ENCODE peak calls at places on chromosomes 4 and X, in seven cellular contexts. G is mesenchymal stem cell, Q is neuronal stem cell, K is H1, M is IMR-90, I is H9, U is trophoblast cell. L is an unnamed sample. For H3K4me1, the result is how much of the 10 kb centered on the place peaks cover.

GRCh38 chr4:158818595-158818994 is 49.8 kb downstream of the FNIP2 start:
- DNase-seq in G (no peak), Q (no peak), K (no peak), M (no peak), I (no peak), U (peak), L (no peak)

GRCh38 chr4:70721747-70722146 is at the start of gene RUFY3:
- DNase-seq in G (peak), Q (no peak), K (no peak), M (peak), I (no peak), U (no peak), L (no peak)

GRCh38 chr4:8900588-8900987 is 28.9 kb upstream of the HMX1 start:
- DNase-seq in G (no peak), Q (no peak), K (no peak), M (no peak), I (no peak), U (no peak), L (no peak)

GRCh38 chr4:186760576-186760975 is 36.9 kb upstream of the FAT1 start:
- DNase-seq in G (peak), Q (no peak), K (no peak), M (peak), I (no peak), U (peak), L (no peak)

GRCh38 chr4:25076625-25077413 is 46.1 kb upstream of the LGI2 start:
- DNase-seq in G (no peak), Q (no peak), K (no peak), M (no peak), I (no peak), U (no peak), L (no peak)

GRCh38 chrX:55488559-55489314 is 911 bp downstream of the USP51 start:
- DNase-seq in G (peak), Q (peak), K (peak), M (peak), I (peak), U (peak), L (peak)

GRCh38 chr4:25297528-25298242 is 14.9 kb upstream of the ZCCHC4 start:
- DNase-seq in G (no peak), Q (no peak), K (no peak), M (no peak), I (no peak), U (no peak), L (no peak)

GRCh38 chrX:3680459-3680858 is 33.0 kb downstream of the PRKX start:
- DNase-seq in G (peak), Q (no peak), K (no peak), M (peak), I (no peak), U (no peak), L (no peak)

GRCh38 chrX:134171661-134172587 is 65.1 kb upstream of the CCDC160 start:
- DNase-seq in G (peak), Q (no peak), K (no peak), M (no peak), I (peak), U (peak), L (peak)

GRCh38 chr4:78902313-78902712 is 36.9 kb downstream of the PAQR3 start:
- DNase-seq in G (no peak), Q (no peak), K (no peak), M (no peak), I (no peak), U (no peak), L (no peak)

DNA sequence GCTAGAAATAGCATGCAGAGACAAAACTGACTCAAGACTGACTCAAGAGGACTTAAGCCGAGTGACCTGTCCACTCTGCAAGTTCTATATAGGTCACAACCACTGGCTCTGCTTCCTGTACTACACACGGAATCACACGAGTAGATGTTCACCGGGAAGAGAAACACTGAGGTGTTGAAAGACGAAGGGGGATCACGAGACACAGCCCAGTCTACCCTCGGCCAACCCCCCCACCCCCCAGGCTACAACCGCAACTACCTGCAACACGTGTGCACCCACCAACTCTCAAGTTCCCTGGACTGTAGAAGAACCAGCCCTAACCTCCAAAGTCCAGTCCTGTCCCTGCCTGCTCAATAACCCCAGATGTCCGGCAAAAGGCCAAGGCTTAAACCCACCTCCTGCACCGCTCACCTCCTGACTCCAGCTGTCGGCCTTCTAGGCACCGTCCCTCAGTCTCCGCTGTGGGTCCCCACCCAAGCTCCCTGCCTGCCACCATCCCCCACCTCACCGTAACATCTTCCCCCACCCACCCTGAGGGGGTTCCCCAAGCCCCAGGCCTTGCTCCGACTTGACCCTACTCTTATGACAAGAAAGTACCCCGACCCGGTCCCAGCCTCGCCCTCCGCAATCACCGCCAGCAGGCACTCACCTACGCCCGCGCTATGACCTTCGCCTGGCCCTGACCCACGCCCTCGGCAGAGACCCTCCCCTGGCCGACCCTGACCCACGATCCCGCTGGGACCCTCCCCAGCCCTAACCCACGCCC is 739 bp downstream of the GAK start:
- DNase-seq in G (peak), Q (no peak), K (no peak), M (peak), I (no peak), U (peak), L (no peak)
- H3K4me1 ChIP-seq in G (under half), Q (under half), K (under half), M (under half), I (under half), U (under half), L (under half)

GRCh38 chr4:31051151-31051550 is 331.0 kb downstream of the PCDH7 start:
- DNase-seq in G (peak), Q (no peak), K (no peak), M (peak), I (no peak), U (no peak), L (no peak)

GRCh38 chr4:31052519-31052918 is 332.4 kb downstream of the PCDH7 start:
- DNase-seq in G (no peak), Q (no peak), K (no peak), M (no peak), I (no peak), U (no peak), L (no peak)

GRCh38 chr4:31053451-31053850 is 333.3 kb downstream of the PCDH7 start:
- DNase-seq in G (no peak), Q (no peak), K (no peak), M (no peak), I (no peak), U (no peak), L (no peak)

GRCh38 chr4:31051565-31051964 is 331.4 kb downstream of the PCDH7 start:
- DNase-seq in G (no peak), Q (no peak), K (no peak), M (peak), I (no peak), U (no peak), L (no peak)

GRCh38 chr4:31054295-31054694 is 334.1 kb downstream of the PCDH7 start:
- DNase-seq in G (no peak), Q (no peak), K (no peak), M (no peak), I (no peak), U (no peak), L (no peak)
- H2BK120ac ChIP-seq in G (no peak), Q (no peak), K (no peak), M (no peak), I (no peak), U (no peak), L (no peak)

GRCh38 chr4:101417046-101417445 is 69.7 kb upstream of the PPP3CA start:
- DNase-seq in G (no peak), Q (no peak), K (no peak), M (no peak), I (peak), U (no peak), L (no peak)
- H4K8ac ChIP-seq in G (no peak), Q (peak), K (no peak), M (no peak), I (no peak), U (no peak), L (no peak)

DNA sequence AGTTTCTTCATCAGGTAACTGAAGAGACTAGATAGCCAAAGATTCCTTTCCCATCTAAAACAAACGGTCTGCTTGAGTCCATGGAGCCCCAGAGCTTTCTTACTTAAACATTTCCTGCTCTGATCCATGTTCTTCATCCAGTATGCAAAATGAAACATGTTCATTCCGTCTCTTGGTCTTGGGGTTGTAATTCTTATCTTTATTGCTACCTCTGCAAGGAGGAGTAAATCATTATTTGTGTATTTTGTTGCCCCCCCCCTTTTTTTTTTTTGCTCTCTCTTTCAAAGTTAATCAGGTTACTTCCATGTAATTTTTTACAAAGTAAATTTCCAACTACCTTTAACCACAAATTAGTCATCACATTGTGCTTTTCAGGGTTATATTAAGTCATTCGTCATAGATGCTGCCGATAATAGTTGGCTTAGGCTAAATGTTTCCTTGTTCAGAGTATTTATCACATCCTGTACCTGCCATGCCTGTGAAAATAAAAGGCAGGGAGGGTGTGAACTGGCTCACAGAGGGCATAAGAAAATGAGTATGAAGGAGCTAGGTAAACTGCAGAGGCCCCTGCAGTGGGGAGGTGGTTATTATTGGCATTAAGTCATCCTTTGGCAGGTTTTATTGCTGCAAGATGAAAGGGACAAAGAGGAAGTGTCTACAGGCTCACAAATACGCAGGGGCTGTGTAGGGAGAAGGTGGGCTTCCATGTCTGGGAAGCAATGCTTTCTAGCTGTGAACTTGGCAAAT is 76.7 kb upstream of the HS3ST1 start:
- DNase-seq in G (no peak), Q (no peak), K (no peak), M (no peak), I (no peak), U (peak), L (no peak)
- H3K4me1 ChIP-seq in G (under half), Q (under half), K (under half), M (under half), I (under half), U (under half), L (under half)

DNA sequence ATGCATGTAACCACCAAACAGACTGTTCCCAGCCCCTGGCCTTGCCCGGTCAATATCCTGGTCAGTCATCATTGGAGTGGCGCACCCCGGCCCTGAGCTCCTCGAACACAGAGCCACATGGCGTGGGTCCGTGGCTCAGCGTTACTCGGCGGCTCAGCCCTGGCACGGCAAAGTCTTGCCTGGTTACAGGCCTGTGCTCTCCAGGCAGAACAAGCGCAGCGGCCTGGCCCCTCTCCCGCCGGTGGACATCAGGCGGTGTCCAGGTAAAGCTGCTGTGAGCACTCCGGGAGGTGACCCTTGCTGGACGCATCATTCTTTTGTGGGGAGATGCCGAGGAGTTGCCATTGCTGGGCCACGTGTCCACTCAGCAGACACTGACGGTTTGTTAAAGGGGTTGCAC is 6.1 kb upstream of the UVSSA start:
- DNase-seq in G (no peak), Q (no peak), K (no peak), M (no peak), I (no peak), U (no peak), L (no peak)
- H2BK120ac ChIP-seq in G (no peak), Q (no peak), K (no peak), M (no peak), I (no peak), U (no peak), L (no peak)

GRCh38 chr4:73099143-73099542 is 29.6 kb upstream of the COX18 start:
- DNase-seq in G (no peak), Q (no peak), K (no peak), M (no peak), I (no peak), U (no peak), L (no peak)

GRCh38 chr4:73092868-73093267 is 23.4 kb upstream of the COX18 start:
- DNase-seq in G (no peak), Q (no peak), K (no peak), M (no peak), I (no peak), U (no peak), L (no peak)

GRCh38 chr4:73104695-73105094 is 35.2 kb upstream of the COX18 start:
- DNase-seq in G (no peak), Q (no peak), K (no peak), M (no peak), I (no peak), U (no peak), L (no peak)

GRCh38 chr4:73103799-73104503 is 34.4 kb upstream of the COX18 start:
- DNase-seq in G (peak), Q (no peak), K (no peak), M (peak), I (no peak), U (no peak), L (peak)

DNA sequence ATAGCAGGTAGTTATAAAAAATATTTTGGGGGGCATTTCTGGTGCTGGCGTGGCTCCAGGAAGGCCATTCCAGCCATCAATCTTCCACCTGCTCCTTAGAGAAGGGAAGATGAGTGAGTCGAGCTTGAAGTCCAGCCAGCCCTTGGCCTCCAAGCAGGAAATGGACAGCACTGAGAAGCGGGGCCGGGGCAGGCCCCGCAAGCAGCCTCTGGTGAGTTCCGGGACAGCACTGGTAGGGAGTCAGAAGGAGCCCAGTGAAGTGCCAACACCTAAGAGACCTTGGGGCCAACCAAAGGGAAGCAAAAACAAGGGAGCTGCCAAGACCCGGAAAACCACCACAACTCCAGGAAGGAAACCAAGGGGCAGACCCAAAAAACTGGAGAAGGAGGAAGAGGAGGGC is 29.2 kb upstream of the COX18 start:
- DNase-seq in G (no peak), Q (no peak), K (no peak), M (no peak), I (no peak), U (no peak), L (no peak)
- H4K8ac ChIP-seq in G (no peak), Q (no peak), K (no peak), M (no peak), I (no peak), U (no peak), L (no peak)

GRCh38 chr4:156946508-156947197 is 24.9 kb downstream of the PDGFC start:
- DNase-seq in G (peak), Q (no peak), K (no peak), M (peak), I (no peak), U (peak), L (peak)
- H3K4me1 ChIP-seq in G (under half), Q (under half), K (under half), M (under half), I (under half), U (under half), L (under half)